ENCODE peak calls at places on chromosomes 11 and 22, in four cellular contexts. M is CD8-positive, alpha-beta T cell; U is esophagus muscularis mucosa; P is RKO. G is an unnamed sample.

GRCh38 chr11:94028436-94028835 is 7.3 kb downstream of the HEPHL1 start:
- DNase-seq in P (peak), M (no peak), U (peak), G (no peak)

GRCh38 chr11:73759520-73760065 is 1.3 kb downstream of the RAB6A start:
- DNase-seq in M (no peak), U (no peak), P (peak), G (no peak)

GRCh38 chr11:44446996-44447771 is 118.3 kb upstream of the CD82 start:
- DNase-seq in M (no peak), P (no peak), U (no peak), G (no peak)

GRCh38 chr11:62004473-62004872 is 37.0 kb upstream of the FTH1 start:
- DNase-seq in U (no peak), P (no peak), M (no peak), G (no peak)

GRCh38 chr11:66619080-66619554 is 2.7 kb downstream of the RBM14 start:
- DNase-seq in U (no peak), P (peak), M (no peak), G (peak)

GRCh38 chr11:75330279-75330678 is 21.2 kb downstream of the ARRB1 start:
- DNase-seq in M (no peak), P (no peak), U (no peak), G (no peak)

GRCh38 chr22:35343664-35344550 is 37.0 kb upstream of the HMOX1 start:
- DNase-seq in P (no peak), M (no peak), U (no peak), G (no peak)

GRCh38 chr22:30486661-30487115 is 14.9 kb upstream of the SEC14L3 start:
- DNase-seq in P (no peak), U (no peak), M (no peak), G (no peak)

GRCh38 chr11:104286129-104286528 is 122.2 kb upstream of the PDGFD start:
- DNase-seq in U (no peak), P (no peak), M (no peak), G (no peak)

GRCh38 chr11:65417221-65417701 is 5.3 kb upstream of the NEAT1 start:
- DNase-seq in U (no peak), M (no peak), P (no peak), G (peak)

GRCh38 chr22:50060441-50061140 is 2.5 kb upstream of the TTLL8 start:
- DNase-seq in U (no peak), P (no peak), M (no peak), G (peak)

GRCh38 chr22:30224161-30224857 is 22.2 kb downstream of the LIF start:
- DNase-seq in M (no peak), P (no peak), U (no peak), G (no peak)

GRCh38 chr22:36505998-36506635 is 723 bp downstream of the FOXRED2 start:
- DNase-seq in M (no peak), P (no peak), U (no peak), G (no peak)

GRCh38 chr11:59173964-59174663 is 2.2 kb downstream of the DTX4 start:
- DNase-seq in U (peak), P (peak), M (no peak), G (peak)

GRCh38 chr11:81005595-81005994 is 1564.8 kb upstream of the TENM4 start:
- DNase-seq in U (no peak), P (peak), M (no peak), G (no peak)

GRCh38 chr11:34075178-34075820 is 23.8 kb downstream of the CAPRIN1 start:
- DNase-seq in U (no peak), P (peak), M (no peak), G (no peak)

GRCh38 chr11:61917357-61918109 is at the start of gene RAB3IL1:
- DNase-seq in M (no peak), U (no peak), P (no peak), G (peak)

GRCh38 chr22:40224702-40225101 is 47.0 kb downstream of the TNRC6B start:
- DNase-seq in M (no peak), U (no peak), P (no peak), G (no peak)

GRCh38 chr22:30586414-30586813 is 5.3 kb downstream of the PES1 start:
- DNase-seq in U (no peak), P (no peak), M (no peak), G (no peak)

GRCh38 chr11:130798280-130798679 is 118.0 kb downstream of the SNX19 start:
- DNase-seq in P (peak), U (peak), M (no peak), G (no peak)

G was measured in thyroid gland.